ENCODE peak calls at places on chromosomes 6 and 20, in seven cellular contexts. R, K, J, I, V, B and U are unnamed samples.

GRCh38 chr6:79117752-79118151 is 39.7 kb upstream of the PHIP start:
- DNase-seq in I (no peak), J (no peak), K (no peak), R (no peak), B (no peak), V (no peak), U (no peak)

GRCh38 chr6:145735356-145736165 is at the start of gene EPM2A:
- DNase-seq in I (peak; percentile 72), R (peak; percentile 86), V (peak; percentile 84), B (peak; percentile 77), K (peak; percentile 34), J (peak; percentile 18), U (peak; percentile 91)

GRCh38 chr20:63599396-63600050 is 25.5 kb upstream of the HELZ2 start:
- DNase-seq in J (no peak), V (no peak), I (no peak), K (no peak), B (no peak), R (no peak), U (no peak)

GRCh38 chr20:12047838-12048432 is 130.2 kb downstream of the BTBD3 start:
- DNase-seq in I (peak; percentile 30), R (no peak), K (no peak), J (no peak), V (no peak), B (no peak), U (no peak)

GRCh38 chr6:148573922-148574321 is 172.9 kb upstream of the UST start:
- DNase-seq in K (no peak), I (no peak), R (no peak), V (no peak), J (no peak), B (no peak), U (no peak)

GRCh38 chr6:12148317-12148801 is 136.2 kb downstream of the HIVEP1 start:
- DNase-seq in R (no peak), I (peak; percentile 41), K (no peak), B (no peak), J (no peak), V (no peak), U (no peak)

GRCh38 chr6:72083976-72084375 is 197.6 kb downstream of the RIMS1 start:
- DNase-seq in J (no peak), K (no peak), V (no peak), R (no peak), I (no peak), B (no peak), U (no peak)

GRCh38 chr6:108142240-108142639 is 23.6 kb upstream of the NR2E1 start:
- DNase-seq in J (no peak), V (no peak), B (no peak), I (no peak), K (no peak), R (peak; percentile 79), U (no peak)

GRCh38 chr6:53984581-53984980 is 126.7 kb upstream of the MLIP start:
- DNase-seq in R (no peak), V (no peak), J (no peak), K (no peak), I (no peak), B (no peak), U (no peak)

GRCh38 chr6:168735268-168735949 is 294.4 kb downstream of the SMOC2 start:
- DNase-seq in J (no peak), V (no peak), I (no peak), B (no peak), R (no peak), K (no peak), U (no peak)

GRCh38 chr20:45470939-45471338 is 1.4 kb downstream of the WFDC2 start:
- DNase-seq in V (no peak), K (no peak), J (no peak), R (peak; percentile 45), B (peak; percentile 25), I (no peak), U (no peak)

GRCh38 chr6:44020664-44021425 is 106.4 kb downstream of the MRPL14 start:
- DNase-seq in V (no peak), J (no peak), R (no peak), B (peak; percentile 6), K (no peak), I (no peak), U (no peak)

GRCh38 chr6:129364037-129364436 is 345.9 kb downstream of the ARHGAP18 start:
- DNase-seq in I (no peak), B (no peak), R (no peak), V (no peak), J (no peak), K (no peak), U (no peak)

GRCh38 chr6:24882835-24883555 is 52.8 kb downstream of the RIPOR2 start:
- DNase-seq in I (no peak), V (no peak), J (no peak), K (no peak), B (no peak), R (no peak), U (no peak)

GRCh38 chr6:134351615-134352474 is 33.9 kb upstream of the SGK1 start:
- DNase-seq in R (peak; percentile 52), B (peak; percentile 57), K (no peak), V (no peak), I (no peak), J (no peak), U (no peak)